ENCODE peak calls at places on chromosomes 16 and 17, in seven cellular contexts. D, T, N, S, I, E and O are unnamed samples.

GRCh38 chr17:38660097-38661026 is 14.4 kb downstream of the EPOP start:
- DNase-seq in D (no peak), I (no peak), S (no peak), N (no peak), T (no peak), E (peak; percentile 63), O (no peak)

GRCh38 chr16:7513429-7513828 is 180.8 kb downstream of the RBFOX1 start:
- DNase-seq in N (no peak), E (no peak), D (no peak), T (no peak), I (no peak), S (no peak), O (peak; percentile 42)

GRCh38 chr17:31596382-31597323 is 205.2 kb downstream of the RAB11FIP4 start:
- DNase-seq in N (no peak), D (peak; percentile 93), S (peak; percentile 76), I (peak; percentile 97), E (peak; percentile 73), T (peak; percentile 99), O (peak; percentile 85)

GRCh38 chr17:68198931-68199836 is 48.7 kb upstream of the AMZ2 start:
- DNase-seq in S (peak; percentile 29), D (no peak), E (no peak), N (no peak), T (no peak), I (no peak), O (peak; percentile 74)

GRCh38 chr16:22296225-22297113 is 740 bp upstream of the POLR3E start:
- DNase-seq in N (no peak), T (no peak), D (no peak), E (no peak), S (no peak), I (no peak), O (no peak)

GRCh38 chr17:17628388-17629008 is 37.0 kb upstream of the PEMT start:
- DNase-seq in N (no peak), E (no peak), D (no peak), T (no peak), S (no peak), I (no peak), O (no peak)

GRCh38 chr16:23949630-23950290 is 114.0 kb downstream of the PRKCB start:
- DNase-seq in S (peak; percentile 47), T (no peak), I (no peak), E (peak; percentile 65), N (peak; percentile 37), D (peak; percentile 85), O (no peak)

GRCh38 chr16:56183266-56183665 is 8.0 kb upstream of the GNAO1 start:
- DNase-seq in I (no peak), D (no peak), E (no peak), T (no peak), S (no peak), N (no peak), O (no peak)

GRCh38 chr17:10604521-10604920 is 52.6 kb downstream of the MYH3 start:
- DNase-seq in D (no peak), T (no peak), I (no peak), E (no peak), N (no peak), S (no peak), O (no peak)

GRCh38 chr16:28984619-28985135 is at the start of gene LAT:
- DNase-seq in N (peak; percentile 71), T (no peak), E (no peak), I (no peak), D (no peak), S (no peak), O (no peak)

GRCh38 chr17:82153745-82154375 is 55.8 kb upstream of the FASN start:
- DNase-seq in T (peak; percentile 36), D (peak; percentile 95), E (peak; percentile 90), I (peak; percentile 70), S (peak; percentile 83), N (peak; percentile 63), O (peak; percentile 94)

GRCh38 chr16:30541502-30542329 is 7.1 kb upstream of the ZNF747 start:
- DNase-seq in S (no peak), T (peak; percentile 69), I (no peak), E (no peak), N (no peak), D (no peak), O (no peak)

GRCh38 chr16:19923396-19923795 is 38.7 kb upstream of the GPRC5B start:
- DNase-seq in N (no peak), D (no peak), T (no peak), S (no peak), E (no peak), I (no peak), O (peak; percentile 12)

GRCh38 chr17:21129023-21129681 is 2.4 kb downstream of the DHRS7B start:
- DNase-seq in S (peak; percentile 39), E (no peak), N (no peak), T (peak; percentile 34), I (peak; percentile 47), D (no peak), O (no peak)

GRCh38 chr17:72422505-72423285 is 301.9 kb downstream of the SOX9 start:
- DNase-seq in N (no peak), E (no peak), S (peak; percentile 80), I (peak; percentile 99), D (peak; percentile 89), T (peak; percentile 95), O (no peak)

GRCh38 chr17:57948555-57949420 is 6.4 kb downstream of the CUEDC1 start:
- DNase-seq in T (peak; percentile 98), I (peak; percentile 53), D (no peak), N (no peak), S (no peak), E (peak; percentile 46), O (no peak)

GRCh38 chr16:70572050-70572925 is 48.7 kb downstream of the SF3B3 start:
- DNase-seq in T (no peak), S (no peak), E (no peak), D (peak; percentile 53), N (no peak), I (no peak), O (no peak)

GRCh38 chr16:9761870-9762269 is 420.4 kb downstream of the GRIN2A start:
- DNase-seq in N (no peak), S (no peak), E (no peak), T (no peak), I (no peak), D (no peak), O (no peak)

GRCh38 chr16:57381791-57382534 is 9.7 kb downstream of the CX3CL1 start:
- DNase-seq in E (no peak), N (no peak), T (no peak), D (no peak), S (no peak), I (no peak), O (no peak)

GRCh38 chr16:11308493-11309283 is 27.6 kb upstream of the PRM1 start:
- DNase-seq in E (no peak), S (no peak), D (no peak), T (no peak), I (no peak), N (no peak), O (peak; percentile 60)

GRCh38 chr17:38870259-38871165 is 654 bp downstream of the LASP1 start:
- DNase-seq in T (peak; percentile 60), D (peak; percentile 95), E (peak; percentile 87), S (peak; percentile 80), N (peak; percentile 59), I (no peak), O (peak; percentile 74)

GRCh38 chr17:50604470-50604869 is 30.2 kb upstream of the ABCC3 start:
- DNase-seq in E (peak; percentile 57), I (no peak), N (no peak), S (peak; percentile 86), T (peak; percentile 72), D (no peak), O (peak; percentile 73)

GRCh38 chr17:44086364-44087311 is 16.1 kb downstream of the G6PC3 start:
- DNase-seq in T (peak; percentile 91), N (peak; percentile 41), D (no peak), S (no peak), I (peak; percentile 55), E (no peak), O (peak; percentile 89)

GRCh38 chr17:80145076-80146075 is 1.6 kb downstream of the EIF4A3 start:
- DNase-seq in T (no peak), I (no peak), D (no peak), S (no peak), N (no peak), E (no peak), O (no peak)

GRCh38 chr16:4404247-4404966 is 12.0 kb downstream of the CORO7 start:
- DNase-seq in D (peak; percentile 86), S (peak; percentile 57), T (no peak), N (no peak), E (peak; percentile 49), I (peak; percentile 54), O (peak; percentile 93)

GRCh38 chr17:8162232-8162996 is at the start of gene VAMP2:
- DNase-seq in T (peak; percentile 52), S (peak; percentile 89), D (peak; percentile 97), N (peak; percentile 75), E (peak; percentile 89), I (peak; percentile 63), O (peak; percentile 79)

GRCh38 chr17:78962345-78962983 is 17.3 kb downstream of the LGALS3BP start:
- DNase-seq in N (no peak), E (no peak), I (no peak), D (no peak), T (no peak), S (no peak), O (peak; percentile 28)

GRCh38 chr17:76166168-76166567 is 25.1 kb upstream of the FOXJ1 start:
- DNase-seq in S (no peak), E (no peak), N (no peak), I (no peak), T (peak; percentile 49), D (peak; percentile 53), O (no peak)

GRCh38 chr17:3766783-3767182 is 34.2 kb downstream of the ITGAE start:
- DNase-seq in E (no peak), D (no peak), I (no peak), T (no peak), S (no peak), N (no peak), O (no peak)

GRCh38 chr17:29613371-29613837 is 9.3 kb downstream of the CORO6 start:
- DNase-seq in N (peak; percentile 90), D (peak; percentile 99), S (peak; percentile 96), E (peak; percentile 95), T (peak; percentile 75), I (no peak), O (peak; percentile 98)